ENCODE peak calls at places on chromosomes 11 and 22, in six cellular contexts. O is ovary, Q is fibroblast of lung, C is heart left ventricle, H is IMR-90, G is left lung. I is an unnamed sample.

GRCh38 chr11:3808846-3809623 is 675 bp downstream of the PGAP2 start:
- DNase-seq in O (no peak), H (peak; percentile 41), C (no peak), Q (peak; percentile 33), G (no peak), I (no peak)

GRCh38 chr11:120017582-120017981 is 120.3 kb downstream of the TRIM29 start:
- DNase-seq in H (no peak), Q (no peak), G (no peak), C (no peak), O (no peak), I (no peak)

GRCh38 chr11:2847511-2847910 is 38.1 kb downstream of the CDKN1C start:
- DNase-seq in C (no peak), O (no peak), H (no peak), Q (no peak), G (no peak), I (no peak)

GRCh38 chr11:9817191-9817590 is 153.3 kb downstream of the SWAP70 start:
- DNase-seq in O (no peak), C (no peak), G (no peak), Q (peak; percentile 40), H (no peak), I (no peak)

GRCh38 chr11:128741928-128742327 is 48.1 kb downstream of the FLI1 start:
- DNase-seq in Q (no peak), H (no peak), C (no peak), O (no peak), G (no peak), I (no peak)

GRCh38 chr11:13168281-13168680 is 109.3 kb upstream of the BMAL1 start:
- DNase-seq in H (no peak), Q (no peak), C (no peak), G (no peak), O (no peak), I (no peak)

GRCh38 chr22:50146440-50147228 is 23.9 kb upstream of the PANX2 start:
- DNase-seq in H (peak; percentile 71), O (peak; percentile 76), Q (peak; percentile 80), C (peak; percentile 65), G (peak; percentile 80), I (peak; percentile 48)

GRCh38 chr11:128501576-128502549 is 85.5 kb downstream of the ETS1 start:
- DNase-seq in Q (no peak), O (no peak), G (no peak), C (peak; percentile 75), H (peak; percentile 77), I (no peak)

GRCh38 chr11:126303623-126304456 is at the start of gene DCPS:
- DNase-seq in G (peak; percentile 99), Q (peak; percentile 89), H (peak; percentile 88), C (peak; percentile 93), O (peak; percentile 91), I (peak; percentile 88)

GRCh38 chr11:122100222-122101080 is 15.6 kb downstream of the BLID start:
- DNase-seq in C (peak; percentile 71), H (peak; percentile 68), G (no peak), Q (peak; percentile 80), O (peak; percentile 80), I (peak; percentile 24)

DNA sequence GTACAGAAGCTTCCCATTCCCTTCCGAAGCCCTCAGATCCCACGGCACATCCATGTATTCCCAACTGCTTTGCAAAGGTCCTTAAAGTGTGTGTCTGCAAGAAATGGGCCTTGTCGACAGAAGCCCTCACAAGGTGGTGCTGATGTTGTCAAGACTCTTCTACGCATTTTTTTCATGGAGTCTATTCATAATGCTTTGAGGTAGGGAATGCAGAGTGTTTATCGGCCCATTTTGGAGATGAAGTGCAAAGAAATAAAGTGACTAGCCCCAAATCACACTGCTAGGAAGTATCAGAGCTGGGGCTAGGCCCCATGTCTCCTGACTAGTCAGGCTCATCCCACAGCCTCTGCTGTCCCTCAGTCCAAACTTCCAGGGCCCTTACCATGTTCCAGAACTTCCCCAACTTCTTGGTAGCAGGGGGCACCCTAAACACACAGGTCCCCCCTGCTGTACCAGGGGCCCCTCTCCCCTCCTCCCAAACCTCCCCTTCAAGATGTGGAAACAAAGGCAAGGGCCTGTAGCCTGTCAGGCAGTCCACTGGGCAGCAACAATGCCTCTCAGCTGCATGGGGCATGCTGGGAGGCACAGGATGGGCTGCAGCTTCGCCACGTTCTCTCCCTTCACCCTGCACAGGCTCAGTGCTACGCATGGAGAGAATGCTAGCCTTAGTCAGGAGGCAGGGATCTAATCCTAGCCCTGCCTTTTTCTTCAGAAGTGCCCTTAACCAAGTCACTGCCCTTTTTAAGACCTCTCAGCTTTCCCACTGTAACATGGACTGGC is 7.8 kb downstream of the IL18BP start:
- DNase-seq in Q (no peak), C (no peak), G (no peak), O (no peak), H (no peak), I (no peak)
- H3K27ac ChIP-seq in Q (no peak overlapping the region), C (no peak overlapping the region), G (no peak overlapping the region), O (no peak overlapping the region), H (no peak overlapping the region), I (no peak overlapping the region)

GRCh38 chr11:66047541-66048365 is 1.2 kb downstream of the GAL3ST3 start:
- DNase-seq in G (no peak), H (no peak), Q (no peak), C (no peak), O (no peak), I (peak; percentile 53)

GRCh38 chr11:66050581-66051231 is 1.5 kb upstream of the SF3B2 start:
- DNase-seq in Q (no peak), O (no peak), G (no peak), H (no peak), C (no peak), I (no peak)

GRCh38 chr11:66051371-66051765 is 796 bp upstream of the SF3B2 start:
- DNase-seq in Q (no peak), G (no peak), O (no peak), C (no peak), H (no peak), I (no peak)

GRCh38 chr11:66046901-66047300 is 2.1 kb downstream of the GAL3ST3 start:
- DNase-seq in Q (no peak), C (no peak), G (no peak), O (no peak), H (no peak), I (no peak)

DNA sequence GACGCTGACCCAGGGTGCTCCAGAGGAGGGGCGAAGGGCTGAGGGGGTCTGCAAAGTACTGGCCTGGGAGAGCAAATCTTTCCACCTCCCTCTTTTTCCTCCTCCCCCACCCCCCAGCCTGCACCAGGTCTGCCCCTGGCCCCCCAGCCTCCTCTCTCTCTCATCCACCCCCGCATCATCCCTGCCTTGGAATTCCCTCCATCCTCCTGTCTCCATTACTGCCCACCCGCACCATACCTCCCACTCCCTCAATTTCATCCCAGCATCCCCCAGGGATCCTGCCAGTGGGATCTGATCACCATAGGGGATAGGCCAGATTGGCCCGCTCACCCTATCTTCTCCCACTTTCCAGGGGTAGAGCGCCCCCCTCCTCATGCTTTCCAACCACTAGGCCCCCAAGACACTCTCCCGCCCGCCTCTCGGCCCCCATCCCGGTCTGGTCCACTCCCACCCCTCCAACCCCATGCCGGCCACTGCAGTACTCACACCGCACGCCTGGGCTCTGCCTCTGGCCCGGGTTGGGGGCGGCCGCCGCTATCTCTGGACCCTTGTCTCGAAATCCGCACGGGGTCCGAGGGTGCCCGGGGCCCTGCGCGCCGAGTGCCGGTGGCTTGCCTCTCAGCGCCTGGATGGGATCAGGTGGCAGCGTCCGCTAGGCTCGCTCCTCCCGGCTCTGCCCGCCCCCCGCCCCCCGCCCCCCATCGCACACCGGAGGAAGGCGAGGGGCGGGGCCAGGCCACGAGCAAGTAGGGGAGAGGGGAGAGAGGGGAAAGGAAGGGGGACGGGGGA is at the start of gene GAL3ST3:
- DNase-seq in C (no peak), H (no peak), G (no peak), O (no peak), Q (no peak), I (no peak)
- H3K4me3 ChIP-seq in C (peak within 1 kb of the TSS; percentile 25), H (no peak within 1 kb of the TSS), G (no peak within 1 kb of the TSS), O (peak within 1 kb of the TSS; percentile 25), Q (no peak within 1 kb of the TSS), I (no peak within 1 kb of the TSS)

DNA sequence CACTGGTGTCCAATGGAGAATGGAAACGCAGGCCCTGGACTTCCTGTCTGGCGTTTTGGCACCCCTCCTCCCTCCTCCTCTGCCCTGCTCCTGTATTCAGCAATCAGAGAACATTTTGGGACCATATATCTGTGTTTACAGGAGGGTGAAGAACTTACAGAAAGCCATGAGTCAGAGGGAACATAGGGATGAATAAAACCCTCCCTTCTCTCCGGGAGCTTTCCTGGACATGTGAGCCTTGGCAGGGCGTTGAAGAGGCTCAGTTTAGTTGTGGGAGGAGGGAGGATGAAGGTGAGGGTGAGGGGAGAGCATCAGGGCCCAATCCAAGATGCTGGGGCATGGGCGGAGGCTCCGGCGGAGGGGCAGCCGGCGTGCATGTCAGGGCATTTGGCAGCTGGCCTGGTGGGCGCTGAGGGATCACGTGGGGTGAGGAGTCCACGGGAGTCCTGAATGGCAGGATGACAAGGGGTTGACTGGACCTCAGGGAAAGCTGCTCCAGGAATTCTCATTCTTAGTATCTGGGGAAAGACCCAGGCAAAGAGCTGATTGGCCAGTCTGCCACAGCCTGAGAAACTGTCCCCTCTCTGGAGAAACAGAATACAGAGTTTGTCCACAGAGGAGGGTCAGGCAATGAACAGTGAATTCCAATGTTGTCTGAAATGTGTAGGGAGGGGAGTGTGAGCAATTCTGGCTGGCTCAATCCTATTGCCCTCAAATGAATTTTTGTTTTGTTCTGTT is 28.9 kb downstream of the MICAL2 start:
- DNase-seq in H (peak; percentile 94), O (peak; percentile 63), G (no peak), C (no peak), Q (peak; percentile 96), I (no peak)
- H3K27ac ChIP-seq in H (peak overlapping the region; percentile 81), O (peak overlapping the region; percentile 32), G (peak overlapping the region; percentile 60), C (peak overlapping the region; percentile 52), Q (peak overlapping the region; percentile 98), I (no peak overlapping the region)

DNA sequence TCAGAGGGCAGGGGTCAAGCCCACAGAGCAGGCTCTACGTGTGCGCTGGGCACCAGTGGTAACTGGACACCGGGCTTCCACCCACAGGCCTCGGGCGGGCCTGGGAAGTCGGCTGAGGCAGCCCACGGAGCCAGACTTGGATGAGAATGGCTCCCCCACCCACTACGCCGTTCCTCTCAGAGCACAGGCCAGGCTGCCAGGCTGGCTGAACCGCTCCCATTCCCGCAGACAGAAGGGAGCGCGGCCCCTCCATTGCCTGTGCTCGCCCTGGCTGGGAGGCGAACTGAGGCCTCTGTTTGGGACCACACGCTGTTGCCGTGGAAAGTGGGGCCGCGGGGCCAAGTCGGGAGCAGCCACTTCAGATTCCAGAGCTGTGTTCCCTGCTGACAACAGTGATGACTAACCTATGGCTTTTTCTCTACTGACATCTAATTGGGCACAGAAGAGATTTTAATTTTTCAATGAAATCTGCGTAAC is 63.9 kb downstream of the MYH9 start:
- DNase-seq in Q (peak; percentile 66), C (peak; percentile 85), G (no peak), O (no peak), H (no peak), I (no peak)
- H3K4me3 ChIP-seq in Q (no peak overlapping the region), C (no peak overlapping the region), G (no peak overlapping the region), O (no peak overlapping the region), H (no peak overlapping the region), I (no peak overlapping the region)

DNA sequence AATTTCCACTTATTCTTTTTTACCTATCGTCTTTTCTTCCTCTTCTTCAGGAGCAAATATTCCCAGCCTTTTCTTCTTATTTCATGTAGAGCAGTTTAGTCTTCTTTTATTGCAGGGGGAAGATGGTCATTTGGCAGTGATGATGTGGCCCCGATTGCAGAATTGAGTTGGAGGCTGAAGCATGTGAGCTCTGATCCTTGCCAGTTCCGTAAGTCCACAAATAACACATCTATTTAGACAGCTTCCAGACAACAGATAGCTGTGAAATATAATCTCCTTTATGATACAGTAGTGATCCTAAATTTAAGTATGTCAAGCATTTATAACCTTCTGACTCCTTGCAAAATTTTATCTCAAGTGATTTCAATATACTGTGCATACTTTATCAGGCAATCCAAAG is 27.5 kb downstream of the REXO2 start:
- DNase-seq in O (no peak), H (no peak), Q (no peak), C (no peak), G (no peak), I (no peak)
- H3K27ac ChIP-seq in O (no peak overlapping the region), H (no peak overlapping the region), Q (no peak overlapping the region), C (no peak overlapping the region), G (no peak overlapping the region), I (no peak overlapping the region)

GRCh38 chr11:6656581-6656915 is 939 bp upstream of the DCHS1 start:
- DNase-seq in G (no peak), Q (no peak), O (no peak), H (no peak), C (no peak), I (no peak)
- H3K4me3 ChIP-seq in G (peak overlapping the region; percentile 32), Q (no peak overlapping the region), O (peak overlapping the region; percentile 53), H (no peak overlapping the region), C (no peak overlapping the region), I (no peak overlapping the region)

I was measured in pancreas.